ENCODE peak calls at places on chromosome 4, in six cellular contexts. J is effector memory CD4-positive, alpha-beta T cell; V is T-helper 2 cell; Z is left ventricle myocardium inferior; U is occipital lobe; A is OCI-M1. B is an unnamed sample.

GRCh38 chr4:127634181-127634580 is 1.4 kb downstream of the INTU start:
- DNase-seq in J (no peak), V (no peak), Z (no peak), U (no peak), A (no peak), B (no peak)

GRCh38 chr4:2177443-2178093 is 64.4 kb downstream of the HAUS3 start:
- DNase-seq in J (no peak), V (no peak), Z (no peak), U (no peak), A (peak; percentile 4), B (no peak)

GRCh38 chr4:185238261-185238681 is 28.9 kb downstream of the SNX25 start:
- DNase-seq in J (no peak), V (no peak), Z (no peak), U (no peak), A (no peak), B (no peak)

GRCh38 chr4:26365537-26366150 is 44.8 kb downstream of the RBPJ start:
- DNase-seq in J (no peak), V (peak; percentile 64), Z (no peak), U (no peak), A (no peak), B (no peak)

GRCh38 chr4:147354271-147354670 is 126.6 kb upstream of the EDNRA start:
- DNase-seq in J (no peak), V (no peak), Z (no peak), U (no peak), A (no peak), B (no peak)

GRCh38 chr4:88985088-88985779 is 71.8 kb downstream of the FAM13A start:
- DNase-seq in J (no peak), V (no peak), Z (no peak), U (no peak), A (peak; percentile 41), B (no peak)

GRCh38 chr4:184854673-184855072 is 28.9 kb upstream of the ACSL1 start:
- DNase-seq in J (no peak), V (peak; percentile 13), Z (no peak), U (no peak), A (peak; percentile 98), B (no peak)

GRCh38 chr4:91961504-91961903 is 342.3 kb upstream of the GRID2 start:
- DNase-seq in J (no peak), V (no peak), Z (no peak), U (no peak), A (peak; percentile 70), B (no peak)

GRCh38 chr4:10878861-10879260 is 194.3 kb upstream of the CLNK start:
- DNase-seq in J (no peak), V (no peak), Z (no peak), U (no peak), A (no peak), B (no peak)

GRCh38 chr4:3372933-3373465 is 68.8 kb upstream of the HGFAC start:
- DNase-seq in J (no peak), V (no peak), Z (peak; percentile 68), U (no peak), A (peak; percentile 68), B (peak; percentile 55)

GRCh38 chr4:96293806-96294205 is 453.9 kb downstream of the PDHA2 start:
- DNase-seq in J (no peak), V (no peak), Z (no peak), U (no peak), A (peak; percentile 13), B (no peak)

GRCh38 chr4:109294468-109295020 is 7.9 kb downstream of the COL25A1 start:
- DNase-seq in J (no peak), V (no peak), Z (no peak), U (no peak), A (no peak), B (no peak)

GRCh38 chr4:162981823-162982222 is 184.9 kb downstream of the NAF1 start:
- DNase-seq in J (no peak), V (no peak), Z (no peak), U (no peak), A (no peak), B (no peak)

GRCh38 chr4:15778742-15779231 is 659 bp downstream of the CD38 start:
- DNase-seq in J (peak; percentile 7), V (peak; percentile 78), Z (peak; percentile 39), U (no peak), A (peak; percentile 62), B (peak; percentile 30)

GRCh38 chr4:56958111-56958517 is 19.3 kb downstream of the NOA1 start:
- DNase-seq in J (no peak), V (no peak), Z (peak; percentile 77), U (peak; percentile 27), A (peak; percentile 8), B (peak; percentile 11)

GRCh38 chr4:129213692-129214091 is 117.7 kb downstream of the C4orf33 start:
- DNase-seq in J (no peak), V (no peak), Z (no peak), U (no peak), A (no peak), B (no peak)

GRCh38 chr4:41538017-41538733 is at the start of gene LIMCH1:
- DNase-seq in J (no peak), V (no peak), Z (peak; percentile 73), U (no peak), A (no peak), B (no peak)

B was measured in hippocampal formation.